ENCODE peak calls at places on chromosomes 4 and X, in four cellular contexts. E is iris pigment epithelial cell, O is lower lobe of right lung, R is endothelial cell. A is an unnamed sample.

GRCh38 chr4:48042979-48043461 is 26.4 kb downstream of the NIPAL1 start:
- DNase-seq in O (no peak), E (no peak), R (no peak), A (no peak)

GRCh38 chr4:185654311-185654710 is 119.0 kb upstream of the PDLIM3 start:
- DNase-seq in E (no peak), O (no peak), R (no peak), A (no peak)

GRCh38 chr4:105651879-105652640 is 56.4 kb downstream of the INTS12 start:
- DNase-seq in E (no peak), O (no peak), R (no peak), A (no peak)

GRCh38 chr4:27790911-27791310 is 930.3 kb downstream of the STIM2 start:
- DNase-seq in E (peak), O (no peak), R (no peak), A (no peak)

GRCh38 chrX:42839632-42840031 is 61.7 kb upstream of the PPP1R2C start:
- DNase-seq in R (no peak), E (no peak), O (no peak), A (no peak)

GRCh38 chr4:143555676-143556075 is 42.2 kb downstream of the SMARCA5 start:
- DNase-seq in O (no peak), R (no peak), E (peak), A (no peak)

GRCh38 chrX:151680805-151681204 is 14.5 kb upstream of the PRRG3 start:
- DNase-seq in E (peak), R (peak), O (no peak), A (peak)

GRCh38 chr4:153218961-153219360 is 14.7 kb downstream of the TRIM2 start:
- DNase-seq in R (no peak), E (no peak), O (no peak), A (no peak)

GRCh38 chr4:42501624-42502401 is 104.5 kb downstream of the SHISA3 start:
- DNase-seq in O (no peak), E (peak), R (no peak), A (no peak)